ENCODE peak calls at places on chromosomes 11 and 22, in six cellular contexts. N is lower leg skin, W is esophagus squamous epithelium, Q is neural progenitor cell, I is cardiac fibroblast, Z is AG09309. U is an unnamed sample.

GRCh38 chr11:125940145-125940544 is 5.7 kb upstream of the VSIG10L2 start:
- DNase-seq in N (no peak), W (no peak), Q (no peak), I (no peak), Z (no peak), U (no peak)

GRCh38 chr22:50310209-50310722 is 2.8 kb upstream of the PLXNB2 start:
- DNase-seq in N (no peak), W (no peak), Q (peak; percentile 77), I (no peak), Z (no peak), U (no peak)

GRCh38 chr11:117934526-117935307 is 5.5 kb upstream of the TMPRSS13 start:
- DNase-seq in N (no peak), W (no peak), Q (no peak), I (no peak), Z (no peak), U (no peak)

GRCh38 chr11:426851-427250 is 12.1 kb upstream of the SIGIRR start:
- DNase-seq in N (no peak), W (no peak), Q (no peak), I (no peak), Z (no peak), U (no peak)

GRCh38 chr11:27868226-27868625 is 168.0 kb upstream of the BDNF start:
- DNase-seq in N (no peak), W (no peak), Q (peak; percentile 15), I (peak; percentile 7), Z (no peak), U (no peak)

GRCh38 chr11:14687943-14688627 is 44.5 kb downstream of the PDE3B start:
- DNase-seq in N (no peak), W (no peak), Q (no peak), I (no peak), Z (no peak), U (no peak)

GRCh38 chr22:27718186-27719032 is 83.1 kb downstream of the MN1 start:
- DNase-seq in N (peak; percentile 84), W (no peak), Q (no peak), I (peak; percentile 96), Z (peak; percentile 73), U (peak; percentile 73)

GRCh38 chr11:78753297-78753696 is 178.6 kb upstream of the NARS2 start:
- DNase-seq in N (no peak), W (no peak), Q (no peak), I (no peak), Z (no peak), U (no peak)

GRCh38 chr11:16986434-16987204 is 27.6 kb downstream of the PLEKHA7 start:
- DNase-seq in N (no peak), W (no peak), Q (no peak), I (peak; percentile 13), Z (no peak), U (no peak)

GRCh38 chr22:28147401-28147800 is 228.3 kb upstream of the PITPNB start:
- DNase-seq in N (no peak), W (no peak), Q (no peak), I (no peak), Z (no peak), U (no peak)

GRCh38 chr11:16945671-16946469 is 68.3 kb downstream of the PLEKHA7 start:
- DNase-seq in N (no peak), W (no peak), Q (peak; percentile 59), I (peak; percentile 67), Z (no peak), U (peak; percentile 2)

GRCh38 chr11:119741369-119742262 is 12.6 kb upstream of the NECTIN1 start:
- DNase-seq in N (no peak), W (no peak), Q (peak; percentile 79), I (peak; percentile 25), Z (no peak), U (no peak)

GRCh38 chr11:128298271-128298670 is 289.1 kb downstream of the ETS1 start:
- DNase-seq in N (no peak), W (no peak), Q (no peak), I (no peak), Z (no peak), U (no peak)

GRCh38 chr22:44574057-44574456 is 76.0 kb upstream of the RTL6 start:
- DNase-seq in N (no peak), W (no peak), Q (no peak), I (peak; percentile 91), Z (peak; percentile 74), U (peak; percentile 16)

GRCh38 chr11:112302226-112302868 is 41.7 kb upstream of the PLET1 start:
- DNase-seq in N (no peak), W (no peak), Q (peak; percentile 51), I (peak; percentile 29), Z (no peak), U (no peak)

GRCh38 chr11:111525456-111525855 is 10.9 kb downstream of the HOATZ start:
- DNase-seq in N (no peak), W (no peak), Q (no peak), I (no peak), Z (no peak), U (no peak)

GRCh38 chr22:24805790-24806662 is at the start of gene SGSM1:
- DNase-seq in N (peak; percentile 19), W (no peak), Q (peak; percentile 96), I (peak; percentile 56), Z (no peak), U (no peak)
- TF ChIP-seq CTCF in N (no peak), W (no peak), Q (no peak), I (no peak), Z (no peak), U (no peak)

DNA sequence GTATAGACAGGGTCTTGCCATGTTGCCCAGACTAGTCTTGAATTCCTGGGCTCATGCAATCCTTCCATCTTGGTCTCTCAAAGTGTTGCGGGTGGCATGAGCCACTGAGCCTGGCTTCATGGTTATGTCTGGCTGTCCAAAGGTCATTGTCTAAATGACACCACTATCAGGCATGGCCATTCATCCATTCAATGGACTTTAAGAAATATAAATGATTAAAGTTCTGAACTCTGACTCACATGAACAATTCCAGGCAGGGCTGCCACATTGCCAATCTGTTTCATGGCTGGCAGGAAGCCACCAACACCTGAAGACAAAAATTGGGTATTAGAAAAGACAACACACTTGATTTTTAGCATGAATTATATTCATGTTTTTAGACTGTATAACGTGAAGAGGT is 4.1 kb downstream of the RTCB start:
- DNase-seq in N (no peak), W (no peak), Q (no peak), I (no peak), Z (no peak), U (no peak)
- H3K4me3 ChIP-seq in N (no peak overlapping the region), W (no peak overlapping the region), Q (no peak overlapping the region), I (no peak overlapping the region), Z (no peak overlapping the region), U (no peak overlapping the region)

GRCh38 chr22:37259540-37260029 is 15.5 kb upstream of the RAC2 start:
- DNase-seq in N (no peak), W (no peak), Q (peak; percentile 72), I (peak; percentile 70), Z (no peak), U (no peak)
- TF ChIP-seq CTCF in N (no peak), W (peak; percentile 30), Q (peak; percentile 65), I (peak; percentile 75), Z (peak; percentile 72), U (peak; percentile 74)

DNA sequence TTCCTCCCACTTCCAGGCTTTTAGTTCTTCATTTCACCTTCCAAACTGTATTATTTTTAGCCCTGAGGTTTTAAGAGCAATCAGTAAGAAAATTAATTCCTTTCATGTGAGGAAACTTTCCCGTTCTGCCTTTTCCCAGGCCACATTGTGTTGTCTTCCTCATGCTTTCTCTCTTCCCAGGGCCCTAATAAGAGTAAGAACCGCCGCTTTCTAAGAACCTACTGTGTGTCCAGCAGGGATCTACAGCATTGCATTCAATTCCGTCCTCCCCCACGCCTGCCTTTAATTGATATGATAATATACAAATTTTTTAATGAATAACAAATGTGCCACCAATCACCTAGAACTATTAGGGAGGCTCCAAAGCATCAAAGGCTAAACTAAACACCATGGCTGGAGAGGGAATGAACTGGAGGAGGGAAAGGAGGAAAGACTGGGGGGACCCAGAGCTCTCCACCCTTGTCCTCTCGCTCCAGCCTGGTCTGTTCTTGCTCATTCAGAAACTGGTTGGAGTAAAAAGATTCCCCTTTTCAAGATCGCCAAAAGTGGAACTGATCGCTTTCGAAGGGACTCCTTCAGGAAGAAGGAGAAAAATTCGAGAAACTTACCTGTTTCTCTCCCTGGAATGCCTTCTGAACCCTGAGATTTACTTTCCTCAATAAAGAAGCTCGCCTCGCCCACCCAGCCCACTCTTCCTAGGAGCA is 46.8 kb downstream of the OR4D9 start:
- DNase-seq in N (no peak), W (no peak), Q (peak; percentile 15), I (no peak), Z (no peak), U (no peak)
- H3K4me3 ChIP-seq in N (no peak overlapping the region), W (no peak overlapping the region), Q (peak overlapping the region; percentile 52), I (no peak overlapping the region), Z (peak overlapping the region; percentile 17), U (peak overlapping the region; percentile 53)

GRCh38 chr11:134815404-134815803 is 403.4 kb upstream of the B3GAT1 start:
- DNase-seq in N (no peak), W (no peak), Q (no peak), I (no peak), Z (no peak), U (no peak)

GRCh38 chr11:134821422-134821821 is 409.4 kb upstream of the B3GAT1 start:
- DNase-seq in N (no peak), W (no peak), Q (no peak), I (no peak), Z (no peak), U (no peak)

GRCh38 chr11:134818531-134818930 is 406.5 kb upstream of the B3GAT1 start:
- DNase-seq in N (no peak), W (no peak), Q (no peak), I (no peak), Z (no peak), U (no peak)

GRCh38 chr11:134822930-134823329 is 410.9 kb upstream of the B3GAT1 start:
- DNase-seq in N (no peak), W (no peak), Q (no peak), I (no peak), Z (no peak), U (no peak)

DNA sequence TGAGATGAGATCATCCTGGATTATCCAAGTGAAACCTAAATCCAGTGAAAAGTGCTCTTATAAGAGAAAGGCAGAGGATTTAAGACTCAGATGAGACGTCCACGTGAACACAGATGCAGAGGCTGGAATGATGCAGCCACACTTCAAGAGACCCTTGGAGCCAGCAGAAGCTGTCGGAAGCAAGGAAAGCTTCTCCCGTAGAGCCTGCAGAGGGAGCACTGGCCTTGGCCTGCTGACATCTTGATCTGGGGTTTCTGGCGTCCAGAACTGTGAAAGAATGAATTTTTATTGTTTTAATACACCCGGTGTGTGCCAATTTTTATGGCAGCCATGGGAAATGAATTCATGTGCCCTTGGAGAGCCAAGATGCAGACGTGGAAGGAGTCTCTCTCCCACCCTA is 407.0 kb upstream of the B3GAT1 start:
- DNase-seq in N (no peak), W (no peak), Q (peak; percentile 63), I (no peak), Z (no peak), U (no peak)
- TF ChIP-seq CTCF in N (no peak), W (no peak), Q (peak; percentile 64), I (no peak), Z (no peak), U (no peak)

GRCh38 chr11:65487467-65488272 is 11.2 kb upstream of the MALAT1 start:
- DNase-seq in N (peak; percentile 99), W (peak; percentile 72), Q (peak; percentile 99), I (peak; percentile 100), Z (peak; percentile 100), U (peak; percentile 100)
- H3K4me3 ChIP-seq in N (no peak overlapping the region), W (no peak overlapping the region), Q (peak overlapping the region; percentile 37), I (peak overlapping the region; percentile 21), Z (no peak overlapping the region), U (peak overlapping the region; percentile 28)